ENCODE peak calls at places on chromosome 14, in ten cellular contexts. C is PC-9, W is astrocyte of the spinal cord, L is tibial artery, V is AG04450, O is Caco-2, R is mammary epithelial cell, T is neural crest cell, S is cardiac muscle cell, K is progenitor cell of endocrine pancreas. M is an unnamed sample.

GRCh38 chr14:100802766-100803693 is 22.9 kb upstream of the MEG3 start:
- DNase-seq in C (no peak), W (no peak), L (no peak), V (no peak), O (no peak), R (no peak), T (no peak), S (no peak), K (no peak), M (no peak)

GRCh38 chr14:22334627-22335026 is 254.4 kb downstream of the DAD1 start:
- DNase-seq in C (no peak), W (no peak), L (no peak), V (no peak), O (no peak), R (no peak), T (no peak), S (no peak), K (no peak), M (no peak)

GRCh38 chr14:65281991-65282908 is 130.3 kb upstream of the FUT8 start:
- DNase-seq in C (peak; percentile 37), W (peak; percentile 75), L (no peak), V (no peak), O (no peak), R (peak; percentile 57), T (peak; percentile 57), S (peak; percentile 70), K (no peak), M (no peak)

GRCh38 chr14:76201162-76201561 is 49.4 kb downstream of the GPATCH2L start:
- DNase-seq in C (no peak), W (peak; percentile 76), L (no peak), V (peak; percentile 69), O (no peak), R (peak; percentile 85), T (no peak), S (peak; percentile 26), K (no peak), M (no peak)

GRCh38 chr14:70193396-70193795 is 4.6 kb upstream of the SLC8A3 start:
- DNase-seq in C (no peak), W (no peak), L (no peak), V (no peak), O (no peak), R (no peak), T (no peak), S (no peak), K (no peak), M (no peak)

GRCh38 chr14:64968651-64969050 is 3.5 kb downstream of the RAB15 start:
- DNase-seq in C (no peak), W (peak; percentile 69), L (no peak), V (no peak), O (no peak), R (no peak), T (no peak), S (no peak), K (no peak), M (no peak)

GRCh38 chr14:96920023-96920422 is 122.8 kb downstream of the VRK1 start:
- DNase-seq in C (no peak), W (no peak), L (no peak), V (no peak), O (no peak), R (no peak), T (no peak), S (no peak), K (no peak), M (no peak)

GRCh38 chr14:95156765-95157194 is 549 bp downstream of the DICER1 start:
- DNase-seq in C (peak; percentile 3), W (no peak), L (peak; percentile 27), V (no peak), O (peak; percentile 48), R (peak; percentile 36), T (peak; percentile 9), S (peak; percentile 42), K (peak; percentile 36), M (peak; percentile 36)

GRCh38 chr14:105281354-105282097 is 19.3 kb downstream of the BRF1 start:
- DNase-seq in C (peak; percentile 20), W (peak; percentile 72), L (no peak), V (peak; percentile 48), O (no peak), R (peak; percentile 58), T (peak; percentile 40), S (peak; percentile 77), K (no peak), M (no peak)

GRCh38 chr14:22900088-22900799 is 17.2 kb downstream of the REM2 start:
- DNase-seq in C (peak; percentile 24), W (peak; percentile 87), L (no peak), V (peak; percentile 53), O (peak; percentile 57), R (peak; percentile 56), T (peak; percentile 27), S (peak; percentile 82), K (no peak), M (peak; percentile 45)

GRCh38 chr14:101075025-101075800 is 171.7 kb upstream of the RTL1 start:
- DNase-seq in C (no peak), W (no peak), L (peak; percentile 16), V (no peak), O (no peak), R (no peak), T (no peak), S (no peak), K (peak; percentile 6), M (no peak)

GRCh38 chr14:102811254-102811963 is 34.2 kb downstream of the TRAF3 start:
- DNase-seq in C (no peak), W (no peak), L (peak; percentile 11), V (no peak), O (no peak), R (no peak), T (no peak), S (no peak), K (no peak), M (no peak)

GRCh38 chr14:99716850-99717681 is 33.0 kb downstream of the CYP46A1 start:
- DNase-seq in C (no peak), W (no peak), L (no peak), V (no peak), O (no peak), R (no peak), T (no peak), S (no peak), K (no peak), M (no peak)

GRCh38 chr14:21748869-21749303 is 75.3 kb upstream of the OR4E1 start:
- DNase-seq in C (peak; percentile 16), W (peak; percentile 45), L (no peak), V (no peak), O (peak; percentile 52), R (peak; percentile 37), T (peak; percentile 45), S (peak; percentile 64), K (peak; percentile 19), M (peak; percentile 44)

GRCh38 chr14:31414190-31414833 is 6.0 kb downstream of the HEATR5A start:
- DNase-seq in C (no peak), W (no peak), L (no peak), V (no peak), O (no peak), R (peak; percentile 23), T (no peak), S (peak; percentile 13), K (no peak), M (no peak)

GRCh38 chr14:73242274-73242960 is 5.1 kb downstream of the PAPLN start:
- DNase-seq in C (no peak), W (no peak), L (no peak), V (no peak), O (no peak), R (no peak), T (no peak), S (peak; percentile 37), K (no peak), M (no peak)

GRCh38 chr14:74973003-74973614 is 17.7 kb upstream of the PGF start:
- DNase-seq in C (peak; percentile 83), W (peak; percentile 22), L (peak; percentile 70), V (no peak), O (no peak), R (no peak), T (no peak), S (peak; percentile 61), K (no peak), M (no peak)

GRCh38 chr14:67335781-67336180 is 23.8 kb downstream of the ATP6V1D start:
- DNase-seq in C (no peak), W (peak; percentile 34), L (no peak), V (no peak), O (no peak), R (no peak), T (peak; percentile 12), S (peak; percentile 35), K (no peak), M (peak; percentile 20)
- TF ChIP-seq CTCF in C (peak; percentile 83), W (peak; percentile 50), L (no peak), V (peak; percentile 48), O (peak; percentile 53), R (peak; percentile 54), T (peak; percentile 64), S (peak; percentile 38), K (peak; percentile 59), M (no peak)

GRCh38 chr14:24389266-24389855 is 9.4 kb upstream of the NYNRIN start:
- DNase-seq in C (no peak), W (no peak), L (no peak), V (no peak), O (no peak), R (no peak), T (no peak), S (peak; percentile 88), K (no peak), M (no peak)

GRCh38 chr14:24395609-24396580 is 2.9 kb upstream of the NYNRIN start:
- DNase-seq in C (no peak), W (no peak), L (no peak), V (no peak), O (no peak), R (peak; percentile 83), T (no peak), S (peak; percentile 32), K (no peak), M (no peak)

GRCh38 chr14:24394275-24394674 is 4.5 kb upstream of the NYNRIN start:
- DNase-seq in C (no peak), W (no peak), L (no peak), V (no peak), O (no peak), R (no peak), T (no peak), S (no peak), K (no peak), M (no peak)

GRCh38 chr14:24390696-24391468 is 7.9 kb upstream of the NYNRIN start:
- DNase-seq in C (no peak), W (no peak), L (no peak), V (no peak), O (no peak), R (no peak), T (no peak), S (no peak), K (no peak), M (no peak)

GRCh38 chr14:24392327-24393098 is 6.3 kb upstream of the NYNRIN start:
- DNase-seq in C (peak; percentile 49), W (peak; percentile 65), L (no peak), V (no peak), O (no peak), R (peak; percentile 73), T (no peak), S (peak; percentile 73), K (no peak), M (peak; percentile 71)
- TF ChIP-seq CTCF in C (peak; percentile 51), W (peak; percentile 33), L (no peak), V (peak; percentile 36), O (no peak), R (peak; percentile 28), T (no peak), S (peak; percentile 33), K (no peak), M (no peak)

GRCh38 chr14:50383618-50384225 is 13.0 kb downstream of the CDKL1 start:
- DNase-seq in C (no peak), W (no peak), L (no peak), V (no peak), O (no peak), R (no peak), T (no peak), S (peak; percentile 22), K (no peak), M (no peak)
- TF ChIP-seq CTCF in C (no peak), W (no peak), L (no peak), V (no peak), O (no peak), R (no peak), T (no peak), S (no peak), K (no peak), M (no peak)

GRCh38 chr14:62897057-62897456 is 148.2 kb downstream of the KCNH5 start:
- DNase-seq in C (no peak), W (no peak), L (no peak), V (no peak), O (no peak), R (no peak), T (no peak), S (no peak), K (no peak), M (no peak)
- TF ChIP-seq CTCF in C (no peak), W (no peak), L (no peak), V (no peak), O (no peak), R (no peak), T (no peak), S (no peak), K (no peak), M (no peak)